ENCODE peak calls at places on chromosomes 12 and 14, in nine cellular contexts. X is sigmoid colon, O is uterus, Y is gastrocnemius medialis, J is body of pancreas, W is IMR-90, Z is stomach, T is Peyer's patch, F is vagina. S is an unnamed sample. For H3K9me3, the result is how much of the 10 kb centered on the place peaks cover.

GRCh38 chr12:56840922-56841321 is 77.8 kb downstream of the HSD17B6 start:
- DNase-seq in X (no peak), O (no peak), Y (no peak), J (no peak), W (peak), Z (no peak), T (no peak), F (no peak), S (no peak)

GRCh38 chr12:27631813-27632491 is 64.3 kb upstream of the REP15 start:
- DNase-seq in X (no peak), O (no peak), Y (no peak), J (no peak), W (no peak), Z (no peak), T (no peak), F (no peak), S (no peak)

GRCh38 chr12:9077576-9078031 is 38.1 kb downstream of the A2M start:
- DNase-seq in X (no peak), O (no peak), Y (no peak), J (no peak), W (no peak), Z (no peak), T (no peak), F (no peak), S (no peak)

GRCh38 chr12:105142259-105142658 is 34.7 kb downstream of the WASHC4 start:
- DNase-seq in X (no peak), O (no peak), Y (no peak), J (no peak), W (no peak), Z (no peak), T (no peak), F (no peak), S (no peak)

GRCh38 chr12:143964-144649 is 69.8 kb downstream of the SLC6A12 start:
- DNase-seq in X (no peak), O (no peak), Y (no peak), J (no peak), W (no peak), Z (peak), T (peak), F (no peak), S (peak)

GRCh38 chr12:120712654-120713053 is 2.4 kb downstream of the UNC119B start:
- DNase-seq in X (no peak), O (no peak), Y (no peak), J (no peak), W (no peak), Z (no peak), T (no peak), F (no peak), S (no peak)

GRCh38 chr12:121701667-121702277 is 10.8 kb upstream of the TMEM120B start:
- DNase-seq in X (no peak), O (no peak), Y (no peak), J (no peak), W (no peak), Z (no peak), T (no peak), F (no peak), S (no peak)

GRCh38 chr12:32196250-32197198 is 89.9 kb downstream of the BICD1 start:
- DNase-seq in X (no peak), O (no peak), Y (no peak), J (no peak), W (no peak), Z (no peak), T (no peak), F (no peak), S (no peak)

GRCh38 chr12:120678572-120678971 is 8.4 kb upstream of the MLEC start:
- DNase-seq in X (no peak), O (no peak), Y (no peak), J (no peak), W (no peak), Z (no peak), T (no peak), F (no peak), S (no peak)

GRCh38 chr14:21940887-21941855 is 267.6 kb upstream of the OR4E1 start:
- DNase-seq in X (no peak), O (no peak), Y (no peak), J (no peak), W (peak), Z (no peak), T (peak), F (no peak), S (no peak)

GRCh38 chr14:29222671-29223268 is 456.2 kb downstream of the FOXG1 start:
- DNase-seq in X (no peak), O (no peak), Y (no peak), J (peak), W (peak), Z (no peak), T (no peak), F (no peak), S (no peak)

GRCh38 chr14:33475623-33476022 is 475.3 kb downstream of the EGLN3 start:
- DNase-seq in X (no peak), O (no peak), Y (no peak), J (peak), W (no peak), Z (peak), T (peak), F (no peak), S (no peak)

GRCh38 chr12:96907681-96908163 is 665 bp downstream of the NEDD1 start:
- DNase-seq in X (no peak), O (no peak), Y (no peak), J (no peak), W (peak), Z (no peak), T (no peak), F (no peak), S (no peak)

GRCh38 chr12:88108021-88108420 is 33.9 kb downstream of the CEP290 start:
- DNase-seq in X (no peak), O (no peak), Y (no peak), J (no peak), W (peak), Z (no peak), T (no peak), F (no peak), S (no peak)

GRCh38 chr14:60684203-60684602 is 34.9 kb upstream of the SIX1 start:
- DNase-seq in X (no peak), O (no peak), Y (no peak), J (no peak), W (no peak), Z (no peak), T (no peak), F (no peak), S (no peak)

GRCh38 chr14:65098586-65098985 is 3.7 kb downstream of the MAX start:
- DNase-seq in X (no peak), O (no peak), Y (no peak), J (no peak), W (peak), Z (no peak), T (no peak), F (no peak), S (no peak)

GRCh38 chr14:47948981-47949380 is 273.6 kb upstream of the MDGA2 start:
- DNase-seq in X (no peak), O (no peak), Y (no peak), J (no peak), W (no peak), Z (no peak), T (no peak), F (no peak), S (no peak)

GRCh38 chr12:131774576-131774975 is 53.6 kb upstream of the MMP17 start:
- DNase-seq in X (no peak), O (no peak), Y (no peak), J (no peak), W (no peak), Z (no peak), T (peak), F (no peak), S (no peak)

GRCh38 chr14:32984531-32984930 is 45.9 kb downstream of the NPAS3 start:
- DNase-seq in X (no peak), O (no peak), Y (no peak), J (no peak), W (no peak), Z (no peak), T (no peak), F (no peak), S (no peak)

GRCh38 chr12:4169522-4169921 is 104.0 kb upstream of the CCND2 start:
- DNase-seq in X (no peak), O (no peak), Y (no peak), J (no peak), W (no peak), Z (no peak), T (no peak), F (no peak), S (no peak)

GRCh38 chr14:68771631-68772030 is 21.2 kb downstream of the ZFP36L1 start:
- DNase-seq in X (peak), O (no peak), Y (no peak), J (no peak), W (no peak), Z (no peak), T (peak), F (no peak), S (no peak)

GRCh38 chr14:74848768-74849167 is 27.2 kb downstream of the PROX2 start:
- DNase-seq in X (no peak), O (no peak), Y (no peak), J (no peak), W (no peak), Z (no peak), T (no peak), F (no peak), S (no peak)

GRCh38 chr12:96809522-96809921 is 97.5 kb upstream of the NEDD1 start:
- DNase-seq in X (no peak), O (no peak), Y (no peak), J (no peak), W (no peak), Z (no peak), T (no peak), F (no peak), S (no peak)

GRCh38 chr12:100229036-100229635 is 28.5 kb downstream of the ACTR6 start:
- DNase-seq in X (no peak), O (no peak), Y (no peak), J (no peak), W (peak), Z (no peak), T (no peak), F (no peak), S (no peak)

GRCh38 chr12:79324571-79324970 is 366.2 kb downstream of the PAWR start:
- DNase-seq in X (no peak), O (no peak), Y (no peak), J (no peak), W (no peak), Z (no peak), T (no peak), F (no peak), S (no peak)

GRCh38 chr12:34625116-34625515 is 602.8 kb downstream of the ALG10 start:
- DNase-seq in X (no peak), O (no peak), Y (no peak), J (no peak), W (no peak), Z (no peak), T (no peak), F (no peak), S (no peak)
- TF ChIP-seq CTCF in X (no peak), O (peak), Y (no peak), J (no peak), W (no peak), Z (no peak), T (no peak), F (no peak), S (peak)

GRCh38 chr12:133081408-133081806 is 684 bp downstream of the ZNF140 start:
- DNase-seq in X (no peak), O (peak), Y (no peak), J (peak), W (no peak), Z (no peak), T (no peak), F (no peak), S (no peak)
- H3K9me3 ChIP-seq in X (half or more), O (under half), Y (under half), J (under half), W (under half), Z (half or more), T (under half), F (half or more), S (under half)

DNA sequence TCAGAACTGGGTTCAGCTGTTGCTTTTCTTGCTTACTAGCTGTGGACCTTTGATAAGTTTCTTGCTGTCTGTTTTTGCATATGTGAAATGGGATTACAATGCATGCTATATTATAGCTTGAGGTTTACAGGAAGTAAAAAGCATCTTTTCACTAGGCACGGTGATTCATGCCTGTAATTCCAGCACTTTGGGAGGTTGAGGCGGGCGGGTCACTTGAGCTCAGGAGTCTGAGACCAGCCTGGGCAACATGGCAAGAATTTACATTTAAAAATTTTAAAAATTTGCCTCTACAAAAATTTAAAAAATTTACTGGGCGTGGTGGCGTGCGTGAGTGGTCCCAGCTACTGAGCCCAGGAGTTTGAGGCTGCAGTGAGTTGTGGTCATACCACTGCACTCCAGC is 42.0 kb downstream of the CALM1 start:
- DNase-seq in X (no peak), O (no peak), Y (no peak), J (no peak), W (no peak), Z (no peak), T (no peak), F (no peak), S (no peak)
- TF ChIP-seq POLR2A in X (no peak), O (no peak), Y (no peak), J (no peak), W (no peak), Z (no peak), T (no peak), F (no peak), S (no peak)

DNA sequence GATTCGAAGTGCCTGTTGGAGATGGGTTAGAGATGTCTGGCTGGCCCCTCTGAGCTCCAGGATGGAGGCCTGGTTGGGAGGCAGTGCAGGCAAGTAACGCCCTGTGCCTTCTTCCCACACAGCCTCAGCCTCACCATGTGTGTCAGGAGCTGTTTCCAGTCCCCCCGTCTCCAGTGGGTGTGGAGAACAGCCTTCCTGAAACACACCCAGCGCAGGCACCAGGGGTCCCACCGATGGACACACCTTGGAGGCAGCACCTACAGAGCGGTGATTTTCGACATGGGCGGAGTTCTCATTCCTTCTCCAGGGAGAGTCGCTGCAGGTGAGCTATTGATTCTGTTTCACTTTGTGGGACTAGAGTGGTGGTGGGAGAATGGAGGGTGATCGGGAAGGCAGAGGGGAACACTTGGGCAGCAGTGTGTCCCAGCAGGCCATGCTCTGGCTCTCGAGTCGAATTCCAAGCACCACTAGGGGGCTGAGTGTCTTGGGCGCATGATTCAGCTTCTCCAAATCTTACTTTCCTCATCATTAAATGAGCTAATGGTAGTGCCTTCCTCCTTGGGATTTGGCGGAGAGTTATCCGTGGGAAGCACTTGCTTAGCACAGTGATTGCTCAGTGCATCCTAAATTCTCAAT is 6.8 kb downstream of the ACAD10 start:
- DNase-seq in X (no peak), O (no peak), Y (no peak), J (no peak), W (peak), Z (no peak), T (no peak), F (no peak), S (no peak)
- TF ChIP-seq CTCF in X (no peak), O (no peak), Y (no peak), J (no peak), W (no peak), Z (no peak), T (no peak), F (no peak), S (no peak)

DNA sequence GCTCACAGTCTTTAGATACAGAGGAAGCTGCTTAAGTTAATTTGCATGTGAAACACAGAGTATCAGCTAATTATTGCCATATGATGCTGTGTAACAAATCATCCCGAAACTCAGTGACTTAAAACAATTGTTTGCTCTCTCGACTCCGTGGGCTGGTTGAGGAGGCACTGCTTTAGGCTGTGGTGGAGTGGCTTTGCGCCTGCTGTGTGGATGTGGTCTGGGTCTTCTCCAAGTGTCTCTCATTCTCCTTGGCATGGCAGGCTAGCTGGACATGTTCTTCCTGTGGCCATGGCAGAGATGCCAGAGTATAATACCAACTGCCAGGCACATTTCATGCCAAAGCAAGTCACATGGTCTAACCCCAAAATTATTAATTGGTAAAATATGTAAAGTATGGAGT is 40.9 kb downstream of the PELI2 start:
- DNase-seq in X (no peak), O (no peak), Y (no peak), J (no peak), W (no peak), Z (no peak), T (no peak), F (no peak), S (no peak)
- H3K9me3 ChIP-seq in X (under half), O (under half), Y (under half), J (under half), W (under half), Z (under half), T (under half), F (under half), S (under half)

GRCh38 chr14:50364792-50365191 is 31.9 kb downstream of the CDKL1 start:
- DNase-seq in X (no peak), O (no peak), Y (no peak), J (no peak), W (no peak), Z (no peak), T (peak), F (no peak), S (no peak)

GRCh38 chr14:50360093-50360492 is 36.6 kb downstream of the CDKL1 start:
- DNase-seq in X (no peak), O (no peak), Y (no peak), J (no peak), W (no peak), Z (no peak), T (no peak), F (no peak), S (no peak)

GRCh38 chr14:50363734-50364113 is 33.0 kb downstream of the CDKL1 start:
- DNase-seq in X (no peak), O (no peak), Y (no peak), J (peak), W (peak), Z (no peak), T (peak), F (no peak), S (peak)

GRCh38 chr14:50360851-50361250 is 35.8 kb downstream of the CDKL1 start:
- DNase-seq in X (no peak), O (no peak), Y (no peak), J (no peak), W (no peak), Z (no peak), T (no peak), F (no peak), S (no peak)

DNA sequence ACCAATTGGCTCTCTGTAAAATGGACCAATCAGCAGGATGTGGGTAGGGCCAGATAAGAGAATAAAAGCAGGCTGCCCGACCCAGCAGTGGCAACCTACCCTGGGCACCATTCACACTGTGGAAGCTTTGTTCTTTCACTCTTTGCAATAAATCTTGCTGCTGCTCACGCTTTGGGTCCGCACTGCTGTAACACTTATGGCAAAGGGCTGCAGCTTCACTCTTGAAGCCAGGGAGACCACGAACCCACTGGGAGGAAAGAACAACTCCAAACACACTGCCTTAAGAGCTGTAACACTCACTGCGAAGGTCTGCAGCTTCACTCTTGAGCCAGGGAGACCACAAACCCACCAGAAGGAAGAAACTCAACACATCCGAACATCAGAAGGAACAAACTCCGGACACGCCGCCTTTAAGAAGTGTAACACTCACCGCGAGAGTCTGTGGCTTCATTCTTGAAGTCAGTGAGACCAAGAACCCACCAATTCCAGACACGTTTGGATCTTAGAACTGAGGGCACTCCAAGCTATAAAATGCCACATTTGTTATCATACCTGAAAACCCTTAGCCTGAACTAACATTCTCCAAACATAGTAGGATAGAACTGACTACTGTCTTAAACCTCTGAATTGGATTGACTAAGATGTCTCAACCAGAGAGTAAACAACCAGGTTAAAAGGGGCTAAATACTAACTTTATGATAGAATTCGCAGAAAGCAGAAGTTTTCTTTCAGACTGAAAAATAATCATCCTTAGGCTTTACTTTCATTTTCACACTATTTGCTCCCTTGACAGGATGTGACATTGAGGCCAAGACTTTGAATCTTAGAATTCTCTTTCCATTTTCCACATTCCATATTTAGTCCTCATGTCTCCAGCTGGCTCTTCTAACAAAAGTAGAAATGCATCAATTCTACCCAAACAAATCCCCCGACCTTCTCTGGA is 33.6 kb downstream of the CDKL1 start:
- DNase-seq in X (no peak), O (no peak), Y (no peak), J (no peak), W (peak), Z (no peak), T (no peak), F (no peak), S (no peak)
- TF ChIP-seq POLR2A in X (no peak), O (no peak), Y (no peak), J (no peak), W (no peak), Z (no peak), T (peak), F (no peak), S (no peak)

GRCh38 chr12:113786107-113786506 is 180.0 kb downstream of the RBM19 start:
- DNase-seq in X (no peak), O (no peak), Y (no peak), J (no peak), W (no peak), Z (no peak), T (no peak), F (no peak), S (no peak)
- TF ChIP-seq CTCF in X (no peak), O (no peak), Y (no peak), J (no peak), W (no peak), Z (no peak), T (no peak), F (no peak), S (no peak)